ENCODE peak calls at places on chromosomes 6 and 20, in four cellular contexts. One of them, this sample, is unnamed.

GRCh38 chr6:89580997-89581666 is 57.4 kb downstream of the LYRM2 start:
- DNase-seq in A549: no peak
- DNase-seq in HepG2: no peak
- DNase-seq in K562: no peak
- DNase-seq in this sample: no peak

GRCh38 chr6:115053169-115053860 is 710.5 kb upstream of the HS3ST5 start:
- DNase-seq in A549: no peak
- DNase-seq in HepG2: no peak
- DNase-seq in K562: no peak
- DNase-seq in this sample: no peak

GRCh38 chr20:53331151-53331973 is 262.3 kb downstream of the ZNF217 start:
- DNase-seq in A549: no peak
- DNase-seq in HepG2: peak
- DNase-seq in K562: peak
- DNase-seq in this sample: no peak

GRCh38 chr6:105733556-105734162 is 330.8 kb upstream of the PREP start:
- DNase-seq in A549: no peak
- DNase-seq in HepG2: peak
- DNase-seq in K562: peak
- DNase-seq in this sample: no peak

GRCh38 chr6:168299541-168300511 is 19.8 kb downstream of the DACT2 start:
- DNase-seq in A549: no peak
- DNase-seq in HepG2: no peak
- DNase-seq in K562: no peak
- DNase-seq in this sample: no peak

GRCh38 chr6:30876039-30876730 is 8.1 kb upstream of the DDR1 start:
- DNase-seq in A549: no peak
- DNase-seq in HepG2: no peak
- DNase-seq in K562: no peak
- DNase-seq in this sample: no peak

GRCh38 chr6:73879466-73879865 is 183.5 kb downstream of the CD109 start:
- DNase-seq in A549: no peak
- DNase-seq in HepG2: no peak
- DNase-seq in K562: no peak
- DNase-seq in this sample: no peak

GRCh38 chr6:116497089-116497676 is 14.3 kb upstream of the CALHM5 start:
- DNase-seq in A549: no peak
- DNase-seq in HepG2: no peak
- DNase-seq in K562: no peak
- DNase-seq in this sample: no peak

GRCh38 chr6:110708295-110708965 is 106.8 kb downstream of the CDK19 start:
- DNase-seq in A549: no peak
- DNase-seq in HepG2: no peak
- DNase-seq in K562: no peak
- DNase-seq in this sample: no peak

GRCh38 chr6:147625946-147626345 is 117.5 kb downstream of the SAMD5 start:
- DNase-seq in A549: no peak
- DNase-seq in HepG2: no peak
- DNase-seq in K562: no peak
- DNase-seq in this sample: no peak

GRCh38 chr6:29793796-29794195 is 33.8 kb upstream of the HLA-G start:
- DNase-seq in A549: no peak
- DNase-seq in HepG2: no peak
- DNase-seq in K562: no peak
- DNase-seq in this sample: no peak

GRCh38 chr6:136791296-136792065 is 796 bp downstream of the MAP3K5 start:
- DNase-seq in A549: peak
- DNase-seq in HepG2: no peak
- DNase-seq in K562: peak
- DNase-seq in this sample: peak

GRCh38 chr20:57505991-57506390 is 18.9 kb downstream of the CTCFL start:
- DNase-seq in A549: no peak
- DNase-seq in HepG2: no peak
- DNase-seq in K562: no peak
- DNase-seq in this sample: no peak

GRCh38 chr20:3218307-3218988 is 9.2 kb downstream of the ITPA start:
- DNase-seq in A549: peak
- DNase-seq in HepG2: peak
- DNase-seq in K562: peak
- DNase-seq in this sample: no peak

GRCh38 chr6:135488023-135488422 is 9.5 kb downstream of the AHI1 start:
- DNase-seq in A549: no peak
- DNase-seq in HepG2: no peak
- DNase-seq in K562: no peak
- DNase-seq in this sample: no peak

GRCh38 chr6:33885121-33886057 is 81.6 kb upstream of the MLN start:
- DNase-seq in A549: peak
- DNase-seq in HepG2: no peak
- DNase-seq in K562: no peak
- DNase-seq in this sample: no peak

GRCh38 chr20:17613328-17614175 is 43.7 kb downstream of the DSTN start:
- DNase-seq in A549: no peak
- DNase-seq in HepG2: no peak
- DNase-seq in K562: no peak
- DNase-seq in this sample: no peak

GRCh38 chr6:108157972-108158441 is 7.8 kb upstream of the NR2E1 start:
- DNase-seq in A549: no peak
- DNase-seq in HepG2: no peak
- DNase-seq in K562: no peak
- DNase-seq in this sample: no peak

GRCh38 chr6:28078050-28078449 is 2.3 kb upstream of the ZNF165 start:
- DNase-seq in A549: no peak
- DNase-seq in HepG2: no peak
- DNase-seq in K562: no peak
- DNase-seq in this sample: no peak

GRCh38 chr20:48847498-48848205 is 19.9 kb upstream of the PREX1 start:
- DNase-seq in A549: no peak
- DNase-seq in HepG2: no peak
- DNase-seq in K562: no peak
- DNase-seq in this sample: no peak

GRCh38 chr20:37542281-37542680 is 14.6 kb upstream of the BLCAP start:
- DNase-seq in A549: no peak
- DNase-seq in HepG2: peak
- DNase-seq in K562: no peak
- DNase-seq in this sample: no peak

GRCh38 chr20:21513181-21513663 is 642 bp downstream of the NKX2-2 start:
- DNase-seq in A549: no peak
- DNase-seq in HepG2: no peak
- DNase-seq in K562: no peak
- DNase-seq in this sample: no peak

GRCh38 chr6:53943410-53943809 is 148.6 kb downstream of the LRRC1 start:
- DNase-seq in A549: no peak
- DNase-seq in HepG2: no peak
- DNase-seq in K562: no peak
- DNase-seq in this sample: no peak

GRCh38 chr6:128725271-128726233 is 157.4 kb upstream of the LAMA2 start:
- DNase-seq in A549: peak
- DNase-seq in HepG2: peak
- DNase-seq in K562: peak
- DNase-seq in this sample: no peak

GRCh38 chr6:115969207-115969929 is 91.3 kb downstream of the FRK start:
- DNase-seq in A549: no peak
- DNase-seq in HepG2: no peak
- DNase-seq in K562: no peak
- DNase-seq in this sample: no peak

GRCh38 chr6:136563386-136564152 is 13.3 kb upstream of the MAP7 start:
- DNase-seq in A549: no peak
- DNase-seq in HepG2: no peak
- DNase-seq in K562: no peak
- DNase-seq in this sample: no peak

GRCh38 chr6:43211960-43212359 is 17.3 kb downstream of the DNPH1 start:
- DNase-seq in A549: no peak
- DNase-seq in HepG2: peak
- DNase-seq in K562: no peak
- DNase-seq in this sample: no peak

GRCh38 chr6:38012573-38012972 is 193.0 kb downstream of the ZFAND3 start:
- DNase-seq in A549: peak
- DNase-seq in HepG2: peak
- DNase-seq in K562: peak
- DNase-seq in this sample: no peak

GRCh38 chr6:73694711-73695411 is 1.1 kb upstream of the CD109 start:
- DNase-seq in A549: no peak
- DNase-seq in HepG2: no peak
- DNase-seq in K562: no peak
- DNase-seq in this sample: no peak

GRCh38 chr6:155541976-155542375 is 86.3 kb upstream of the NOX3 start:
- DNase-seq in A549: no peak
- DNase-seq in HepG2: no peak
- DNase-seq in K562: no peak
- DNase-seq in this sample: no peak

GRCh38 chr6:26044140-26045045 is 42.8 kb upstream of the HFE start:
- DNase-seq in A549: no peak
- DNase-seq in HepG2: peak
- DNase-seq in K562: no peak
- DNase-seq in this sample: no peak
- TF ChIP-seq MYC in A549: no peak
- TF ChIP-seq MYC in HepG2: peak
- TF ChIP-seq MYC in K562: no peak
- TF ChIP-seq MYC in this sample: no peak

DNA sequence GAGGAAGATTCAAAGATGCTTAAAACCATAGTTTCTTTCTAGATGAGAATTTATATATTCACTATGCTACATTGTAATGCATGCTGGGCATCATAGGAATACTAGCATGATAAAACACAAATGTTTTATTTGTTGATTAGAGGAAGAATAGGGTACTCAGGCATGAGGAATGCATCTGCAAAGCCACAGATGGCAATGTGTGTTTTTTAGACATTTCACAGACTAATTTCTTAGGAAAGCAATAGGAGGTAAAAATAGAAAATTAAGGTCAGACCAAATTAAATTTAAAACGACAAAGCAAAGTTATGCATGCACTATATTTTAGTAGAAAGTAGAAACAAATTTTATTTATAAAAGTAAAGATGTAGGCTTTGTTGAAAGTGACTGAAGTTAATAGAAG is 2.1 kb downstream of the TTK start:
- DNase-seq in A549: no peak
- DNase-seq in HepG2: no peak
- DNase-seq in K562: no peak
- DNase-seq in this sample: no peak
- TF ChIP-seq EP300 in A549: no peak
- TF ChIP-seq EP300 in HepG2: no peak
- TF ChIP-seq EP300 in K562: no peak
- TF ChIP-seq EP300 in this sample: no peak

DNA sequence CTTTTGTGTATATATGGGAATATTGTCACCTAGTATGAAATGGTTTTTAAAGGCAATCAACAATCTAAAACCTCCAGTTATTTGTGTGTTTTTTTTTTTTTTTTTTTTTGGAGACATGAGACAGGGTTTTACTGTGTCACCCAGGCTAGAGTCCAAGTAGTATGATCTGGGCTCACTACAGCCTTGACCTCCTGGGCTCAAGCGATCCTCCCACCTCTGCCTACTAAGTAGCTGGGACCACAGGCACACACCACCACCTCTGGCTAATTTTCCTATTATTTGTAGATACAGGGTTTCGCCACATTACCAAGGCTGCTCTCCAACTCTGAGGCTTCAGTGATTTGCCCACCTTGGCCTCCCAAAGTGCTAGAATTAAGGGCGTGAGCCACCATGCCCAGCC is 349.9 kb downstream of the UTRN start:
- DNase-seq in A549: no peak
- DNase-seq in HepG2: peak
- DNase-seq in K562: no peak
- DNase-seq in this sample: no peak
- TF ChIP-seq MYC in A549: no peak
- TF ChIP-seq MYC in HepG2: no peak
- TF ChIP-seq MYC in K562: no peak
- TF ChIP-seq MYC in this sample: no peak

GRCh38 chr6:40268166-40268958 is 318.8 kb downstream of the LRFN2 start:
- DNase-seq in A549: no peak
- DNase-seq in HepG2: no peak
- DNase-seq in K562: no peak
- DNase-seq in this sample: no peak
- TF ChIP-seq EP300 in A549: no peak
- TF ChIP-seq EP300 in HepG2: no peak
- TF ChIP-seq EP300 in K562: no peak
- TF ChIP-seq EP300 in this sample: no peak

GRCh38 chr20:9600562-9600961 is 86.2 kb downstream of the LAMP5 start:
- DNase-seq in A549: no peak
- DNase-seq in HepG2: no peak
- DNase-seq in K562: no peak
- DNase-seq in this sample: no peak

GRCh38 chr20:9597547-9597946 is 83.2 kb downstream of the LAMP5 start:
- DNase-seq in A549: no peak
- DNase-seq in HepG2: no peak
- DNase-seq in K562: no peak
- DNase-seq in this sample: no peak

DNA sequence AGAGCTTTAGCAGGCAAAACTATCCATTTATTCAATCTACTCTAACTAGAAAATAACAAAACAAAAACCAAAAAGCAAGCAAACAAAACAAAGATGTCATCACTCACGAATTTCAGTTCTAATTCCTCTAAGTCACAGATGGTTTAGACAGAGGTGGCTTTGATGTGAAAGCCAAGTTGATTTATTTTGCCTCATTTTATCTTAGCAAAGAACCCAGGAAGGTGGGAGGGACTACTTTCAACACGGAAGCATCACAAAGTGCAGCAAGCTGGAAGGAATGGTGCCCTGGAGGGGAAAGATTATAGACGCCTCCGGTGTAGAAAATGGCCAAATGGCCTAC is 88.4 kb downstream of the LAMP5 start:
- DNase-seq in A549: no peak
- DNase-seq in HepG2: no peak
- DNase-seq in K562: no peak
- DNase-seq in this sample: no peak
- TF ChIP-seq MYC in A549: no peak
- TF ChIP-seq MYC in HepG2: no peak
- TF ChIP-seq MYC in K562: no peak
- TF ChIP-seq MYC in this sample: no peak

GRCh38 chr6:98941319-98941718 is 6.4 kb downstream of the FBXL4 start:
- DNase-seq in A549: no peak
- DNase-seq in HepG2: no peak
- DNase-seq in K562: no peak
- DNase-seq in this sample: no peak

GRCh38 chr6:98942263-98942803 is 5.4 kb downstream of the FBXL4 start:
- DNase-seq in A549: no peak
- DNase-seq in HepG2: peak
- DNase-seq in K562: peak
- DNase-seq in this sample: no peak

GRCh38 chr6:98931710-98932109 is 16.0 kb downstream of the FBXL4 start:
- DNase-seq in A549: no peak
- DNase-seq in HepG2: no peak
- DNase-seq in K562: no peak
- DNase-seq in this sample: no peak

GRCh38 chr6:98932424-98932823 is 15.3 kb downstream of the FBXL4 start:
- DNase-seq in A549: no peak
- DNase-seq in HepG2: no peak
- DNase-seq in K562: no peak
- DNase-seq in this sample: no peak

GRCh38 chr6:98937351-98937750 is 10.4 kb downstream of the FBXL4 start:
- DNase-seq in A549: no peak
- DNase-seq in HepG2: no peak
- DNase-seq in K562: no peak
- DNase-seq in this sample: no peak
- TF ChIP-seq EP300 in A549: no peak
- TF ChIP-seq EP300 in HepG2: no peak
- TF ChIP-seq EP300 in K562: no peak
- TF ChIP-seq EP300 in this sample: no peak

This sample was measured in GM12878.